ENCODE peak calls at places on chromosomes 6 and 20, in ten cellular contexts. Q, O, J, P, U, E, Z, L, G and K are unnamed samples.

GRCh38 chr6:122491915-122492537 is 20.4 kb upstream of the SERINC1 start:
- DNase-seq in L (peak), P (peak), O (peak), E (peak), Q (peak), G (peak), J (peak), U (peak), Z (no peak), K (peak)

GRCh38 chr6:46042355-46042999 is 26.8 kb upstream of the CLIC5 start:
- DNase-seq in O (no peak), P (no peak), G (peak), E (no peak), L (peak), Q (peak), J (no peak), U (no peak), Z (no peak), K (no peak)

GRCh38 chr6:14857501-14857900 is 388.4 kb upstream of the JARID2 start:
- DNase-seq in O (peak), U (peak), Z (no peak), E (peak), P (no peak), L (no peak), Q (no peak), G (no peak), J (peak), K (peak)

GRCh38 chr6:125363360-125364121 is 61.8 kb upstream of the HDDC2 start:
- DNase-seq in U (peak), O (peak), G (peak), Z (no peak), L (no peak), E (peak), P (no peak), Q (peak), J (no peak), K (no peak)

GRCh38 chr6:18048953-18049630 is 61.7 kb upstream of the KIF13A start:
- DNase-seq in Q (no peak), U (no peak), P (no peak), Z (no peak), G (no peak), L (no peak), J (no peak), E (no peak), O (no peak), K (no peak)

GRCh38 chr20:35604444-35604750 is 11.2 kb upstream of the SPAG4 start:
- DNase-seq in Q (no peak), J (no peak), G (no peak), E (no peak), L (peak), Z (no peak), U (no peak), O (no peak), P (no peak), K (peak)

GRCh38 chr20:17281478-17281877 is 54.6 kb downstream of the PCSK2 start:
- DNase-seq in Z (no peak), G (peak), U (no peak), J (no peak), O (no peak), P (no peak), Q (no peak), E (no peak), L (peak), K (peak)

GRCh38 chr6:9463311-9463710 is 951.6 kb downstream of the TFAP2A start:
- DNase-seq in O (no peak), L (no peak), J (no peak), G (no peak), Z (no peak), E (no peak), U (no peak), P (no peak), Q (no peak), K (no peak)

GRCh38 chr20:38173237-38174156 is 8.4 kb upstream of the TGM2 start:
- DNase-seq in U (peak), Z (no peak), O (no peak), L (no peak), G (peak), J (no peak), E (peak), P (peak), Q (peak), K (no peak)

GRCh38 chr20:34525709-34526416 is 9.6 kb downstream of the DYNLRB1 start:
- DNase-seq in L (no peak), O (peak), Z (no peak), J (no peak), Q (peak), U (peak), G (peak), P (no peak), E (peak), K (no peak)

GRCh38 chr6:29301401-29301800 is at the start of gene OR14J1:
- DNase-seq in U (no peak), Z (no peak), G (no peak), L (no peak), P (no peak), J (no peak), Q (no peak), O (no peak), E (no peak), K (no peak)

GRCh38 chr20:29689411-29690225 is 1567.8 kb upstream of the DEFB115 start:
- DNase-seq in E (peak), J (no peak), G (no peak), L (no peak), O (no peak), U (no peak), P (no peak), Q (no peak), Z (no peak), K (no peak)

GRCh38 chr20:53080969-53081871 is 109.1 kb downstream of the TSHZ2 start:
- DNase-seq in J (no peak), Z (no peak), Q (no peak), G (no peak), O (no peak), E (no peak), P (no peak), L (no peak), U (no peak), K (no peak)

GRCh38 chr6:70841115-70841514 is 115.7 kb downstream of the B3GAT2 start:
- DNase-seq in U (no peak), Q (no peak), G (no peak), E (no peak), J (no peak), O (no peak), L (no peak), P (no peak), Z (no peak), K (no peak)

GRCh38 chr6:42020967-42021366 is 29.4 kb upstream of the TAF8 start:
- DNase-seq in O (no peak), Q (no peak), J (no peak), E (no peak), P (no peak), Z (no peak), U (no peak), L (no peak), G (no peak), K (no peak)

GRCh38 chr6:20907486-20908071 is 373.3 kb downstream of the CDKAL1 start:
- DNase-seq in E (no peak), P (no peak), J (no peak), Q (no peak), U (no peak), G (no peak), Z (no peak), O (no peak), L (no peak), K (no peak)

GRCh38 chr6:53032853-53033252 is 32.4 kb upstream of the FBXO9 start:
- DNase-seq in U (no peak), L (no peak), E (no peak), P (peak), O (no peak), Z (peak), J (no peak), G (no peak), Q (no peak), K (no peak)

GRCh38 chr6:54878705-54879104 is 32.1 kb downstream of the FAM83B start:
- DNase-seq in Z (no peak), U (no peak), L (peak), G (peak), O (no peak), P (no peak), Q (no peak), E (no peak), J (no peak), K (no peak)

GRCh38 chr20:4040283-4041179 is 25.2 kb upstream of the RNF24 start:
- DNase-seq in G (no peak), U (no peak), Q (no peak), J (no peak), O (no peak), Z (no peak), P (no peak), L (no peak), E (no peak), K (no peak)

GRCh38 chr20:45445805-45446562 is 23.6 kb upstream of the WFDC2 start:
- DNase-seq in Z (no peak), Q (peak), J (no peak), P (no peak), U (no peak), E (no peak), G (peak), O (no peak), L (peak), K (peak)

GRCh38 chr6:70879496-70879895 is 77.4 kb downstream of the B3GAT2 start:
- DNase-seq in J (no peak), G (no peak), L (no peak), O (no peak), U (no peak), Q (no peak), E (no peak), P (no peak), Z (no peak), K (no peak)

GRCh38 chr6:137218473-137218916 is 690 bp downstream of the IFNGR1 start:
- DNase-seq in O (peak), Q (peak), P (no peak), Z (no peak), J (peak), L (peak), G (peak), E (no peak), U (no peak), K (peak)

GRCh38 chr6:89948876-89949275 is 54.6 kb downstream of the GJA10 start:
- DNase-seq in J (no peak), G (no peak), U (no peak), O (no peak), L (no peak), E (no peak), Q (no peak), Z (no peak), P (no peak), K (peak)

GRCh38 chr6:8041933-8042583 is 22.1 kb downstream of the BLOC1S5 start:
- DNase-seq in L (no peak), U (no peak), Z (no peak), Q (no peak), O (no peak), J (no peak), G (no peak), E (no peak), P (no peak), K (no peak)

GRCh38 chr20:32961956-32962517 is 42.2 kb downstream of the SUN5 start:
- DNase-seq in O (no peak), G (no peak), U (peak), P (no peak), L (no peak), Q (peak), E (no peak), Z (no peak), J (no peak), K (no peak)

GRCh38 chr6:87879144-87879861 is 168.3 kb upstream of the SPACA1 start:
- DNase-seq in Z (no peak), J (no peak), L (peak), Q (no peak), G (no peak), P (no peak), U (no peak), O (no peak), E (no peak), K (no peak)

GRCh38 chr6:114419175-114419574 is 76.4 kb upstream of the HS3ST5 start:
- DNase-seq in L (no peak), G (no peak), O (no peak), Q (no peak), Z (no peak), J (no peak), U (no peak), E (no peak), P (no peak), K (no peak)

GRCh38 chr6:117482240-117483003 is at the start of gene DCBLD1:
- DNase-seq in U (peak), P (peak), J (peak), G (peak), Z (peak), E (peak), Q (peak), O (peak), L (peak), K (peak)

GRCh38 chr6:143734641-143735063 is 56.9 kb downstream of the PHACTR2 start:
- DNase-seq in J (no peak), O (no peak), P (no peak), G (no peak), U (no peak), Q (no peak), Z (no peak), L (no peak), E (no peak), K (no peak)

GRCh38 chr6:48733581-48733980 is 622.6 kb upstream of the PTCHD4 start:
- DNase-seq in E (no peak), J (no peak), L (no peak), Z (no peak), Q (no peak), O (no peak), G (no peak), P (no peak), U (no peak), K (no peak)